ENCODE peak calls at places on chromosomes 5 and 9, in nine cellular contexts. Y, V, B, N, T, L, D, F and P are unnamed samples.

GRCh38 chr9:124386201-124386600 is 29.0 kb downstream of the PSMB7 start:
- DNase-seq in N (no peak), D (no peak), F (no peak), Y (no peak), V (peak), T (no peak), B (no peak), L (no peak), P (peak)

GRCh38 chr5:27482663-27483062 is 444.3 kb upstream of the CDH9 start:
- DNase-seq in B (no peak), D (no peak), N (no peak), L (no peak), V (no peak), T (no peak), F (no peak), Y (no peak), P (no peak)

GRCh38 chr9:21708225-21708624 is 94.2 kb upstream of the MTAP start:
- DNase-seq in V (no peak), B (no peak), N (no peak), T (no peak), F (peak), L (no peak), Y (no peak), D (no peak), P (peak)

GRCh38 chr5:141507387-141508091 is 18.7 kb downstream of the PCDHGC5 start:
- DNase-seq in F (peak), L (peak), T (no peak), D (peak), N (no peak), B (no peak), Y (no peak), V (peak), P (peak)

GRCh38 chr9:89600831-89601230 is 4.0 kb upstream of the GADD45G start:
- DNase-seq in D (no peak), L (no peak), Y (no peak), V (no peak), N (no peak), T (no peak), F (no peak), B (no peak), P (no peak)

GRCh38 chr9:127966416-127967150 is 14.2 kb downstream of the EEIG1 start:
- DNase-seq in F (no peak), L (no peak), Y (no peak), N (no peak), D (no peak), B (no peak), T (no peak), V (no peak), P (no peak)

GRCh38 chr5:38936269-38936668 is 90.5 kb downstream of the OSMR start:
- DNase-seq in Y (no peak), V (no peak), L (no peak), N (no peak), D (no peak), F (no peak), B (no peak), T (no peak), P (no peak)

GRCh38 chr9:76443887-76444286 is 15.1 kb upstream of the GCNT1 start:
- DNase-seq in Y (no peak), V (no peak), D (no peak), F (no peak), L (no peak), B (no peak), T (no peak), N (no peak), P (no peak)

GRCh38 chr5:119368238-119368630 is 12.4 kb downstream of the TNFAIP8 start:
- DNase-seq in D (no peak), L (no peak), V (no peak), T (no peak), Y (no peak), B (no peak), F (no peak), N (no peak), P (no peak)

GRCh38 chr5:150999704-151000452 is 20.5 kb upstream of the GPX3 start:
- DNase-seq in V (peak), T (no peak), N (no peak), B (no peak), D (no peak), L (no peak), F (peak), Y (no peak), P (no peak)

GRCh38 chr9:33287087-33287490 is 3.2 kb upstream of the NFX1 start:
- DNase-seq in B (peak), F (peak), Y (peak), D (peak), V (peak), L (peak), N (no peak), T (peak), P (peak)

GRCh38 chr5:158660726-158661125 is 439.0 kb downstream of the EBF1 start:
- DNase-seq in Y (no peak), V (peak), D (no peak), N (no peak), B (no peak), T (no peak), L (no peak), F (peak), P (no peak)

GRCh38 chr5:59842999-59843398 is 50.5 kb downstream of the PDE4D start:
- DNase-seq in L (no peak), Y (no peak), B (no peak), F (peak), T (no peak), V (peak), N (no peak), D (no peak), P (peak)

GRCh38 chr9:13279284-13280162 is at the start of gene MPDZ:
- DNase-seq in T (peak), F (peak), L (no peak), Y (peak), V (peak), N (no peak), D (peak), B (peak), P (peak)

GRCh38 chr5:118326496-118327045 is 661.8 kb downstream of the DTWD2 start:
- DNase-seq in Y (no peak), T (no peak), B (no peak), V (peak), D (peak), L (no peak), F (peak), N (peak), P (peak)

GRCh38 chr5:82348749-82349148 is 70.6 kb upstream of the RPS23 start:
- DNase-seq in D (no peak), F (peak), Y (no peak), V (no peak), N (no peak), B (no peak), T (no peak), L (no peak), P (no peak)

GRCh38 chr9:264231-264630 is 49.6 kb downstream of the DOCK8 start:
- DNase-seq in V (no peak), D (no peak), B (no peak), T (no peak), N (no peak), L (no peak), F (no peak), Y (no peak), P (no peak)
- TF ChIP-seq CTCF in V (no peak), D (no peak), B (no peak), T (no peak), N (no peak), L (no peak), F (no peak), Y (no peak), P (no peak)

GRCh38 chr5:86337667-86338460 is 279.9 kb upstream of the COX7C start:
- DNase-seq in L (no peak), N (no peak), V (no peak), Y (no peak), F (no peak), D (no peak), B (no peak), T (no peak), P (no peak)
- TF ChIP-seq CTCF in L (no peak), N (no peak), V (no peak), Y (no peak), F (no peak), D (no peak), B (no peak), T (no peak), P (no peak)

DNA sequence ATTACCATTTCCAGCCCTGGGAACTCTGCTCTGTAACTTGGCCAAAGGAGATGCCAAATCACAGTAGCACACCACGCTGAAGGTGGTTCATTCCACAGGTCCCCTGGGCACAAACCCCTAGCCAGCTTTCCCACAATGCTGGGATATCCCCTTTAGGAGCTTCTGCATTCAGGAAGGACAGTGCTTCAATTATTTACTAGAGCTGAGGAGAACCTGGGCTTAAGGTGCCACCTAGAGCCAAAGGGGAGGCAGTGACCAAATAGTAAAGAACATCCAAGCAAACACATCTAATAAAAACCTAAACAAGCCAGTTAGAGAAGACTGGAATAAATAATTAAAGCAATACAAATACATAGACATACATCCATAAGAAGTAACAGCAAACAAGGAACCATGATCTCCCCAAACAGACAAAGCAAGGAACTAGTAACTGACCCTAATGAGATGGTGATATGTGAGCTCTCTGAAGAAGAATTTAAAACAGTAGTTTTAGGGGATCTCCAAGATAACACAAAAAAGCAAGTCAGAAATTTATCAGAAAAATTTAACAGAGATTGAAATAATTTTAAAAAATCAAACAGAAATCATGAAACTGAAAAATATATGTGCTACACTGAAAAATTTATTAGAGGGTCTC is 14.6 kb downstream of the KIF4B start:
- DNase-seq in F (no peak), B (no peak), L (no peak), T (no peak), D (no peak), N (no peak), V (peak), Y (no peak), P (peak)
- TF ChIP-seq CTCF in F (no peak), B (no peak), L (peak), T (no peak), D (peak), N (peak), V (peak), Y (no peak), P (peak)

GRCh38 chr5:174522641-174523260 is 201.6 kb upstream of the MSX2 start:
- DNase-seq in F (no peak), T (no peak), D (no peak), Y (no peak), V (no peak), B (no peak), L (no peak), N (no peak), P (no peak)
- TF ChIP-seq CTCF in F (no peak), T (no peak), D (no peak), Y (no peak), V (no peak), B (no peak), L (no peak), N (no peak), P (no peak)

DNA sequence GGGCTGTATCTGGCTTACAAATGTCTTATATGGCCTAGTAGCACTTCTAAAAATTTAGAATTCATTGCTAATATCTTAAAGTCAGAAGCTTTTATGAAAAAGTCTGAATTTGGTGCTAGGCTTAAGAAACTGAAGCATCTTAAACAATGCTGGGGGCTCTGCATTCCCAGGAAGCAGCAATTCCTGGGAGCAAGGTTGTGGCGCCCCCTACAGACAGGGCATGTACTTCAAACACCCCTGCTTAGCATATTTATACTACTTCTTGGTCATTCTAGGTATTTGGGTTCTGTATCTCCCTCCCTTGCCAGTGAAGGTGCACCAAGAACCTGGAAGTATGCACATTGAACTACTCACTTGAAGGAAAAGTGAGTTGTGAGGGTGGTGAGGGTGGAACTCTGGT is 64.6 kb upstream of the GRIA1 start:
- DNase-seq in T (peak), Y (no peak), B (no peak), L (no peak), N (no peak), D (no peak), V (no peak), F (no peak), P (no peak)
- TF ChIP-seq CTCF in T (peak), Y (no peak), B (peak), L (no peak), N (peak), D (no peak), V (no peak), F (no peak), P (peak)

GRCh38 chr9:95887926-95888497 is 12.5 kb downstream of the ERCC6L2 start:
- DNase-seq in B (no peak), F (no peak), D (no peak), V (no peak), T (no peak), L (no peak), N (no peak), Y (no peak), P (no peak)
- TF ChIP-seq CTCF in B (no peak), F (no peak), D (no peak), V (no peak), T (no peak), L (no peak), N (no peak), Y (no peak), P (no peak)

DNA sequence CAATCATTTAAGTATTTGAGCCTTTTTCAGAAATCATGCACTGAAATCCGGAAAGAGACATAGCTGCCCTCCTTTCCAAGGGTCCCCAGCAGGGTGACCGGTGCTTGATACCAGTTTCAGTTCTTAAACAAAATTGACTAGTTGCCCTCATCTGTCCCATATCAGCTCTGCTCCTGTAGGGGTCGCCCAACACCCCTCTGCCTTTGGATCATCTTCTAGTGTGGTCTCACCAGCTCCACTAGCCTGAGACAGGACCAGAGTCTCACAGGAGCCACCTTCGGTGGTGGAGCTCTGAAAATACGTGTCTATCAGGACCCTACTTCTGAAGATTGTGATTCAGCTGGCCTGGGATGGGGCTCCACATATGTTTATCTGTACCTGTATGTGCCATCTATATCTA is 428.2 kb downstream of the ENC1 start:
- DNase-seq in L (no peak), N (no peak), D (no peak), V (peak), T (peak), Y (no peak), F (no peak), B (no peak), P (peak)
- TF ChIP-seq CTCF in L (no peak), N (no peak), D (peak), V (peak), T (peak), Y (no peak), F (no peak), B (peak), P (peak)

DNA sequence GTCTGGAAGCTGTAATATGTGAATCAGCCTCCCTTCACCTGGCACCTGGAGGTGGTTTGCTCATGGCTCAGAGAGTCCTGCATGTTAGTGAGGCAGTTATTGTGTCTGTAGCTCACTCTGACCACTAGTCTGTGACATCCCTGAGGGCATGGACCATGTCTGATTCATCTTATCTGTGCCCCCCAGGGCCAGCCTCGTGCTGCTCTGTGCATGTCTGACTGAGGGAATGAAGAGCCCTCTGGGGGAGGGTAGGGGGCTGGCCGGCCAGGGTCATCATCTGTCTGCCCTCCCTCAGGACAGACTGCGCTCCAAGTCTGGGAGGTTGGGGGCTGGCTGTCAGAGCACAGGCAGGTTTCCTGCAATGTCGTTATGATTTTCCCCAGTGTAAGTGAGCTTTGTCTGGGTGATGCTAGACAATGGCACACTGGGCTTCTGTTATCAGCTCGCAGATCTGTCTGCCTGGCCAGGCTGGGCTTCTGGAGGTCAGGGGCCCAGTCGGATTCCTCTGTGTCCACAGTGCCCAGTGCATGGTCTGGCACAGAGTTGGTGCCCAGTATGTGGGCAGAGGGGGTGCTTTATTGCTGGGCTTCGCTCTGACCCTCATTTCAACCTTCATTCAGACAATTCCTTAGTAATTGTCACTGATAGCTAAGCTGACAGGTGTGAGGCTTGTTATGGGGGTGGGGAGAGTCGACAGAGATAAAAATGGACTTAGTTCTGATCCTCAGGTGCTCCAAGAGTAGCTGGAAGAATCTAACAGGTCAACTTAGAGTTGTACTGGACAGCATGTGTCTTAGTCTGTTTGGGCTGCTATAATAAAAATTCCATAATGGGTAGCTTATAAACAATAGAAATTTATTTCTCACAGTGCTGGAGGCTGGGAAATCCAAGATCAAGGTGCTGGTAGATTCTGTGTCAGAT is 85.7 kb upstream of the SHB start:
- DNase-seq in D (no peak), L (no peak), T (no peak), F (no peak), N (no peak), B (no peak), Y (no peak), V (no peak), P (no peak)
- TF ChIP-seq CTCF in D (no peak), L (no peak), T (no peak), F (no peak), N (peak), B (no peak), Y (no peak), V (no peak), P (no peak)

GRCh38 chr9:32142074-32142473 is 242.4 kb upstream of the ACO1 start:
- DNase-seq in Y (no peak), N (no peak), T (no peak), L (no peak), F (no peak), B (no peak), D (no peak), V (no peak), P (no peak)

GRCh38 chr9:32136700-32137339 is 247.6 kb upstream of the ACO1 start:
- DNase-seq in V (no peak), D (no peak), Y (no peak), B (no peak), L (no peak), T (no peak), F (no peak), N (peak), P (no peak)
- TF ChIP-seq CTCF in V (no peak), D (no peak), Y (no peak), B (peak), L (no peak), T (no peak), F (no peak), N (no peak), P (no peak)